ENCODE peak calls at places on chromosomes 2 and 18, in seven cellular contexts. One of them, this sample, is unnamed.
A peak's percentile ranks its signal among the peaks of the same experiment; 100 is the strongest.

GRCh38 chr2:30305235-30305634 is 73.9 kb downstream of the LBH start:
- DNase-seq in OCI-LY7: no peak
- DNase-seq in coronary artery: no peak
- DNase-seq in WTC11: no peak
- DNase-seq in SHP77: no peak
- DNase-seq in Calu3: no peak
- DNase-seq in nucleus accumbens: no peak
- DNase-seq in this sample: no peak

GRCh38 chr2:113962692-113963480 is 73.0 kb downstream of the ACTR3 start:
- DNase-seq in OCI-LY7: no peak
- DNase-seq in coronary artery: no peak
- DNase-seq in WTC11: no peak
- DNase-seq in SHP77: no peak
- DNase-seq in Calu3: no peak
- DNase-seq in nucleus accumbens: no peak
- DNase-seq in this sample: no peak

GRCh38 chr2:200703132-200703925 is 108.4 kb upstream of the BZW1 start:
- DNase-seq in OCI-LY7: peak; percentile 84
- DNase-seq in coronary artery: no peak
- DNase-seq in WTC11: no peak
- DNase-seq in SHP77: peak; percentile 47
- DNase-seq in Calu3: peak; percentile 53
- DNase-seq in nucleus accumbens: peak; percentile 5
- DNase-seq in this sample: peak; percentile 84

GRCh38 chr18:55302337-55302833 is 285.6 kb downstream of the TCF4 start:
- DNase-seq in OCI-LY7: no peak
- DNase-seq in coronary artery: no peak
- DNase-seq in WTC11: no peak
- DNase-seq in SHP77: no peak
- DNase-seq in Calu3: no peak
- DNase-seq in nucleus accumbens: no peak
- DNase-seq in this sample: no peak

GRCh38 chr2:39679805-39680204 is 14.1 kb downstream of the TMEM178A start:
- DNase-seq in OCI-LY7: no peak
- DNase-seq in coronary artery: no peak
- DNase-seq in WTC11: no peak
- DNase-seq in SHP77: no peak
- DNase-seq in Calu3: no peak
- DNase-seq in nucleus accumbens: no peak
- DNase-seq in this sample: no peak

GRCh38 chr2:120748741-120749140 is 13.1 kb downstream of the GLI2 start:
- DNase-seq in OCI-LY7: no peak
- DNase-seq in coronary artery: no peak
- DNase-seq in WTC11: no peak
- DNase-seq in SHP77: no peak
- DNase-seq in Calu3: no peak
- DNase-seq in nucleus accumbens: no peak
- DNase-seq in this sample: no peak

GRCh38 chr2:30763151-30763660 is 44.0 kb downstream of the CAPN13 start:
- DNase-seq in OCI-LY7: no peak
- DNase-seq in coronary artery: no peak
- DNase-seq in WTC11: no peak
- DNase-seq in SHP77: no peak
- DNase-seq in Calu3: no peak
- DNase-seq in nucleus accumbens: no peak
- DNase-seq in this sample: no peak

GRCh38 chr2:205235434-205235833 is 446.9 kb upstream of the NRP2 start:
- DNase-seq in OCI-LY7: no peak
- DNase-seq in coronary artery: no peak
- DNase-seq in WTC11: no peak
- DNase-seq in SHP77: no peak
- DNase-seq in Calu3: peak; percentile 9
- DNase-seq in nucleus accumbens: no peak
- DNase-seq in this sample: no peak

GRCh38 chr18:43970656-43971055 is 693.4 kb upstream of the SYT4 start:
- DNase-seq in OCI-LY7: no peak
- DNase-seq in coronary artery: no peak
- DNase-seq in WTC11: no peak
- DNase-seq in SHP77: no peak
- DNase-seq in Calu3: no peak
- DNase-seq in nucleus accumbens: no peak
- DNase-seq in this sample: no peak

GRCh38 chr2:11533278-11534077 is at the start of gene GREB1:
- DNase-seq in OCI-LY7: no peak
- DNase-seq in coronary artery: no peak
- DNase-seq in WTC11: no peak
- DNase-seq in SHP77: no peak
- DNase-seq in Calu3: no peak
- DNase-seq in nucleus accumbens: no peak
- DNase-seq in this sample: no peak